ENCODE peak calls at places on chromosomes 2 and 18, in six cellular contexts. One of them, this sample, is unnamed.
A peak's percentile ranks its signal among the peaks of the same experiment; 100 is the strongest.

GRCh38 chr2:236768393-236769140 is 198.9 kb downstream of the ACKR3 start:
- DNase-seq in mesendoderm: no peak
- DNase-seq in neuronal stem cell: no peak
- DNase-seq in H1: no peak
- DNase-seq in IMR-90: peak; percentile 14
- DNase-seq in trophoblast cell: peak; percentile 65
- DNase-seq in this sample: no peak

GRCh38 chr2:157107877-157108276 is 149.6 kb upstream of the GALNT5 start:
- DNase-seq in mesendoderm: peak; percentile 1
- DNase-seq in neuronal stem cell: no peak
- DNase-seq in H1: no peak
- DNase-seq in IMR-90: peak; percentile 66
- DNase-seq in trophoblast cell: peak; percentile 60
- DNase-seq in this sample: peak; percentile 3

GRCh38 chr2:172047486-172048194 is 37.7 kb upstream of the DLX1 start:
- DNase-seq in mesendoderm: no peak
- DNase-seq in neuronal stem cell: no peak
- DNase-seq in H1: no peak
- DNase-seq in IMR-90: no peak
- DNase-seq in trophoblast cell: no peak
- DNase-seq in this sample: no peak

GRCh38 chr2:240997141-240997855 is 1.1 kb upstream of the SNED1 start:
- DNase-seq in mesendoderm: no peak
- DNase-seq in neuronal stem cell: no peak
- DNase-seq in H1: peak; percentile 36
- DNase-seq in IMR-90: no peak
- DNase-seq in trophoblast cell: no peak
- DNase-seq in this sample: no peak

GRCh38 chr18:50338122-50338521 is 36.7 kb upstream of the SKA1 start:
- DNase-seq in mesendoderm: no peak
- DNase-seq in neuronal stem cell: no peak
- DNase-seq in H1: no peak
- DNase-seq in IMR-90: no peak
- DNase-seq in trophoblast cell: no peak
- DNase-seq in this sample: no peak

GRCh38 chr2:51697095-51697494 is 665.2 kb upstream of the NRXN1 start:
- DNase-seq in mesendoderm: no peak
- DNase-seq in neuronal stem cell: no peak
- DNase-seq in H1: no peak
- DNase-seq in IMR-90: no peak
- DNase-seq in trophoblast cell: no peak
- DNase-seq in this sample: no peak

GRCh38 chr2:191255756-191256312 is 10.6 kb downstream of the MYO1B start:
- DNase-seq in mesendoderm: no peak
- DNase-seq in neuronal stem cell: no peak
- DNase-seq in H1: no peak
- DNase-seq in IMR-90: peak; percentile 40
- DNase-seq in trophoblast cell: no peak
- DNase-seq in this sample: no peak

GRCh38 chr2:88269832-88270231 is 99.7 kb downstream of the THNSL2 start:
- DNase-seq in mesendoderm: no peak
- DNase-seq in neuronal stem cell: no peak
- DNase-seq in H1: no peak
- DNase-seq in IMR-90: no peak
- DNase-seq in trophoblast cell: peak; percentile 9
- DNase-seq in this sample: no peak

GRCh38 chr2:226835420-226835795 is 446 bp upstream of the RHBDD1 start:
- DNase-seq in mesendoderm: peak; percentile 82
- DNase-seq in neuronal stem cell: no peak
- DNase-seq in H1: peak; percentile 79
- DNase-seq in IMR-90: peak; percentile 29
- DNase-seq in trophoblast cell: no peak
- DNase-seq in this sample: no peak

GRCh38 chr2:25982273-25982967 is at the start of gene KIF3C:
- DNase-seq in mesendoderm: peak; percentile 90
- DNase-seq in neuronal stem cell: peak; percentile 72
- DNase-seq in H1: peak; percentile 89
- DNase-seq in IMR-90: peak; percentile 42
- DNase-seq in trophoblast cell: peak; percentile 55
- DNase-seq in this sample: peak; percentile 71

GRCh38 chr2:72913531-72914225 is 3.6 kb upstream of the EMX1 start:
- DNase-seq in mesendoderm: peak; percentile 72
- DNase-seq in neuronal stem cell: no peak
- DNase-seq in H1: no peak
- DNase-seq in IMR-90: no peak
- DNase-seq in trophoblast cell: no peak
- DNase-seq in this sample: no peak

GRCh38 chr18:45374878-45375630 is 240.2 kb upstream of the SLC14A2 start:
- DNase-seq in mesendoderm: no peak
- DNase-seq in neuronal stem cell: no peak
- DNase-seq in H1: no peak
- DNase-seq in IMR-90: no peak
- DNase-seq in trophoblast cell: no peak
- DNase-seq in this sample: no peak

GRCh38 chr2:64538764-64539433 is 14.8 kb downstream of the AFTPH start:
- DNase-seq in mesendoderm: no peak
- DNase-seq in neuronal stem cell: no peak
- DNase-seq in H1: no peak
- DNase-seq in IMR-90: peak; percentile 41
- DNase-seq in trophoblast cell: peak; percentile 26
- DNase-seq in this sample: no peak

GRCh38 chr18:35378206-35378795 is 1.2 kb upstream of the ZNF396 start:
- DNase-seq in mesendoderm: peak; percentile 23
- DNase-seq in neuronal stem cell: no peak
- DNase-seq in H1: no peak
- DNase-seq in IMR-90: peak; percentile 12
- DNase-seq in trophoblast cell: peak; percentile 40
- DNase-seq in this sample: peak; percentile 16

GRCh38 chr2:29374823-29375222 is 259.6 kb downstream of the CLIP4 start:
- DNase-seq in mesendoderm: no peak
- DNase-seq in neuronal stem cell: no peak
- DNase-seq in H1: no peak
- DNase-seq in IMR-90: no peak
- DNase-seq in trophoblast cell: no peak
- DNase-seq in this sample: no peak

GRCh38 chr2:240457223-240458043 is 22.0 kb downstream of the GPC1 start:
- DNase-seq in mesendoderm: peak; percentile 94
- DNase-seq in neuronal stem cell: no peak
- DNase-seq in H1: peak; percentile 69
- DNase-seq in IMR-90: no peak
- DNase-seq in trophoblast cell: peak; percentile 95
- DNase-seq in this sample: no peak

GRCh38 chr2:166239548-166239947 is 111.7 kb upstream of the SCN1A start:
- DNase-seq in mesendoderm: peak; percentile 49
- DNase-seq in neuronal stem cell: no peak
- DNase-seq in H1: no peak
- DNase-seq in IMR-90: peak; percentile 96
- DNase-seq in trophoblast cell: no peak
- DNase-seq in this sample: peak; percentile 76

GRCh38 chr18:43049021-43049420 is 66.5 kb downstream of the RIT2 start:
- DNase-seq in mesendoderm: no peak
- DNase-seq in neuronal stem cell: no peak
- DNase-seq in H1: no peak
- DNase-seq in IMR-90: peak; percentile 17
- DNase-seq in trophoblast cell: no peak
- DNase-seq in this sample: peak; percentile 88

GRCh38 chr2:96847586-96847985 is 3.8 kb upstream of the ANKRD23 start:
- DNase-seq in mesendoderm: no peak
- DNase-seq in neuronal stem cell: no peak
- DNase-seq in H1: no peak
- DNase-seq in IMR-90: no peak
- DNase-seq in trophoblast cell: no peak
- DNase-seq in this sample: no peak

GRCh38 chr2:62956646-62957045 is 94.0 kb upstream of the OTX1 start:
- DNase-seq in mesendoderm: no peak
- DNase-seq in neuronal stem cell: no peak
- DNase-seq in H1: no peak
- DNase-seq in IMR-90: no peak
- DNase-seq in trophoblast cell: no peak
- DNase-seq in this sample: no peak

GRCh38 chr2:144183744-144184143 is 336.2 kb downstream of the ZEB2 start:
- DNase-seq in mesendoderm: peak; percentile 13
- DNase-seq in neuronal stem cell: no peak
- DNase-seq in H1: no peak
- DNase-seq in IMR-90: peak; percentile 85
- DNase-seq in trophoblast cell: peak; percentile 31
- DNase-seq in this sample: no peak

GRCh38 chr18:25247725-25248124 is 104.2 kb downstream of the ZNF521 start:
- DNase-seq in mesendoderm: no peak
- DNase-seq in neuronal stem cell: no peak
- DNase-seq in H1: no peak
- DNase-seq in IMR-90: peak; percentile 77
- DNase-seq in trophoblast cell: peak; percentile 47
- DNase-seq in this sample: peak; percentile 72

GRCh38 chr2:197539734-197540133 is 23.9 kb downstream of the MOB4 start:
- DNase-seq in mesendoderm: no peak
- DNase-seq in neuronal stem cell: no peak
- DNase-seq in H1: no peak
- DNase-seq in IMR-90: no peak
- DNase-seq in trophoblast cell: no peak
- DNase-seq in this sample: no peak

GRCh38 chr2:241558532-241559488 is at the start of gene BOK:
- DNase-seq in mesendoderm: peak; percentile 89
- DNase-seq in neuronal stem cell: no peak
- DNase-seq in H1: peak; percentile 88
- DNase-seq in IMR-90: peak; percentile 72
- DNase-seq in trophoblast cell: peak; percentile 76
- DNase-seq in this sample: peak; percentile 80

GRCh38 chr18:36284671-36285295 is 12.7 kb upstream of the FHOD3 start:
- DNase-seq in mesendoderm: peak; percentile 76
- DNase-seq in neuronal stem cell: peak; percentile 73
- DNase-seq in H1: no peak
- DNase-seq in IMR-90: peak; percentile 74
- DNase-seq in trophoblast cell: peak; percentile 91
- DNase-seq in this sample: peak; percentile 69

GRCh38 chr2:134774074-134774742 is 55.4 kb upstream of the TMEM163 start:
- DNase-seq in mesendoderm: peak; percentile 96
- DNase-seq in neuronal stem cell: no peak
- DNase-seq in H1: no peak
- DNase-seq in IMR-90: peak; percentile 4
- DNase-seq in trophoblast cell: peak; percentile 76
- DNase-seq in this sample: peak; percentile 23

GRCh38 chr2:228731517-228731916 is 539.6 kb downstream of the PID1 start:
- DNase-seq in mesendoderm: peak; percentile 65
- DNase-seq in neuronal stem cell: no peak
- DNase-seq in H1: no peak
- DNase-seq in IMR-90: peak; percentile 68
- DNase-seq in trophoblast cell: peak; percentile 13
- DNase-seq in this sample: peak; percentile 46

GRCh38 chr2:241500016-241500415 is 8.4 kb downstream of the STK25 start:
- DNase-seq in mesendoderm: no peak
- DNase-seq in neuronal stem cell: no peak
- DNase-seq in H1: no peak
- DNase-seq in IMR-90: no peak
- DNase-seq in trophoblast cell: no peak
- DNase-seq in this sample: no peak

GRCh38 chr18:78610646-78611045 is 369.0 kb upstream of the SALL3 start:
- DNase-seq in mesendoderm: no peak
- DNase-seq in neuronal stem cell: no peak
- DNase-seq in H1: no peak
- DNase-seq in IMR-90: no peak
- DNase-seq in trophoblast cell: no peak
- DNase-seq in this sample: no peak

GRCh38 chr18:55235094-55235461 is 275.8 kb upstream of the CCDC68 start:
- DNase-seq in mesendoderm: no peak
- DNase-seq in neuronal stem cell: no peak
- DNase-seq in H1: no peak
- DNase-seq in IMR-90: no peak
- DNase-seq in trophoblast cell: no peak
- DNase-seq in this sample: no peak
- H3K4me3 ChIP-seq in mesendoderm: no peak overlapping the region
- H3K4me3 ChIP-seq in neuronal stem cell: no peak overlapping the region
- H3K4me3 ChIP-seq in H1: no peak overlapping the region
- H3K4me3 ChIP-seq in IMR-90: no peak overlapping the region
- H3K4me3 ChIP-seq in trophoblast cell: no peak overlapping the region
- H3K4me3 ChIP-seq in this sample: no peak overlapping the region

GRCh38 chr2:10124538-10125045 is 2.1 kb downstream of the RRM2 start:
- DNase-seq in mesendoderm: peak; percentile 82
- DNase-seq in neuronal stem cell: peak; percentile 60
- DNase-seq in H1: no peak
- DNase-seq in IMR-90: peak; percentile 82
- DNase-seq in trophoblast cell: peak; percentile 86
- DNase-seq in this sample: peak; percentile 83

GRCh38 chr2:10123281-10123680 is 742 bp downstream of the RRM2 start:
- DNase-seq in mesendoderm: no peak
- DNase-seq in neuronal stem cell: no peak
- DNase-seq in H1: no peak
- DNase-seq in IMR-90: no peak
- DNase-seq in trophoblast cell: no peak
- DNase-seq in this sample: peak; percentile 30

GRCh38 chr2:10120158-10120937 is 2.2 kb upstream of the RRM2 start:
- DNase-seq in mesendoderm: peak; percentile 99
- DNase-seq in neuronal stem cell: peak; percentile 87
- DNase-seq in H1: peak; percentile 97
- DNase-seq in IMR-90: peak; percentile 85
- DNase-seq in trophoblast cell: peak; percentile 98
- DNase-seq in this sample: peak; percentile 91

GRCh38 chr2:10120938-10121574 is 1.5 kb upstream of the RRM2 start:
- DNase-seq in mesendoderm: no peak
- DNase-seq in neuronal stem cell: no peak
- DNase-seq in H1: no peak
- DNase-seq in IMR-90: peak; percentile 21
- DNase-seq in trophoblast cell: peak; percentile 12
- DNase-seq in this sample: peak; percentile 52

GRCh38 chr2:10122500-10123280 is at the start of gene RRM2:
- DNase-seq in mesendoderm: peak; percentile 98
- DNase-seq in neuronal stem cell: peak; percentile 89
- DNase-seq in H1: peak; percentile 96
- DNase-seq in IMR-90: peak; percentile 87
- DNase-seq in trophoblast cell: peak; percentile 90
- DNase-seq in this sample: peak; percentile 95
- H2BK120ac ChIP-seq in mesendoderm: no peak within 1 kb of the TSS
- H2BK120ac ChIP-seq in neuronal stem cell: no peak within 1 kb of the TSS
- H2BK120ac ChIP-seq in H1: no peak within 1 kb of the TSS
- H2BK120ac ChIP-seq in IMR-90: peak within 1 kb of the TSS; percentile 0
- H2BK120ac ChIP-seq in trophoblast cell: peak within 1 kb of the TSS; percentile 29
- H2BK120ac ChIP-seq in this sample: peak within 1 kb of the TSS; percentile 69

DNA sequence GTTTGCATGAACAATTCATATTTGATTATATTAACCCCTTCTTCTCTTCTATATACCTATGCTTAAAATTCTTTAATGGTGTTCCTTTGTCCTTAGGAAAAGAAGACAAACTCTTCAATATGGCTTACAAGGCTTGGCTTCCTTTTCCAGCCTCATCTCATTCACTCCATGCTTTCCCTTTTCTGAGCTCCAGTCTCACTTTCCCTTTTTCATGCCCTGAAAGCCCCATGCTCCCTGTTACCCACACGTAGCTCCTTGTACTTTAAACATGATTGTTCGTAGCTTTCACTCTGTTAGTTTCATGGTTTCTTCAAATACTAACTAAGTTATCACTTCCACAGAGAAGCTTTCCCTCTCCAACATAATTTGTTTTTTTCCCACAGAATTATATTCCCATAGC is 161.3 kb downstream of the UBE2E3 start:
- DNase-seq in mesendoderm: no peak
- DNase-seq in neuronal stem cell: no peak
- DNase-seq in H1: no peak
- DNase-seq in IMR-90: no peak
- DNase-seq in trophoblast cell: no peak
- DNase-seq in this sample: no peak
- H3K4me3 ChIP-seq in mesendoderm: no peak overlapping the region
- H3K4me3 ChIP-seq in neuronal stem cell: no peak overlapping the region
- H3K4me3 ChIP-seq in H1: no peak overlapping the region
- H3K4me3 ChIP-seq in IMR-90: no peak overlapping the region
- H3K4me3 ChIP-seq in trophoblast cell: no peak overlapping the region
- H3K4me3 ChIP-seq in this sample: no peak overlapping the region

GRCh38 chr2:146540271-146540932 is 1304.4 kb upstream of the ACVR2A start:
- DNase-seq in mesendoderm: peak; percentile 98
- DNase-seq in neuronal stem cell: peak; percentile 29
- DNase-seq in H1: peak; percentile 71
- DNase-seq in IMR-90: no peak
- DNase-seq in trophoblast cell: no peak
- DNase-seq in this sample: peak; percentile 9
- H2BK120ac ChIP-seq in mesendoderm: peak overlapping the region; percentile 82
- H2BK120ac ChIP-seq in neuronal stem cell: no peak overlapping the region
- H2BK120ac ChIP-seq in H1: peak overlapping the region; percentile 30
- H2BK120ac ChIP-seq in IMR-90: no peak overlapping the region
- H2BK120ac ChIP-seq in trophoblast cell: no peak overlapping the region
- H2BK120ac ChIP-seq in this sample: no peak overlapping the region

This sample was measured in mesenchymal stem cell.